ENCODE peak calls at places on chromosome 12, in eight cellular contexts. H is mucosa of descending colon; M is left ventricle myocardium inferior; A is sigmoid colon; I is CD4-positive, alpha-beta T cell; B is endothelial cell; R is AG09319; G is lower lobe of right lung. Y is an unnamed sample.

GRCh38 chr12:90199008-90199407 is 490.4 kb upstream of the ATP2B1 start:
- DNase-seq in H (no peak), M (no peak), A (no peak), I (no peak), B (no peak), R (no peak), G (no peak), Y (no peak)

GRCh38 chr12:132400011-132400641 is 70.7 kb upstream of the GALNT9 start:
- DNase-seq in H (peak), M (peak), A (peak), I (no peak), B (no peak), R (no peak), G (peak), Y (no peak)

GRCh38 chr12:32230607-32230982 is 123.9 kb downstream of the BICD1 start:
- DNase-seq in H (no peak), M (no peak), A (no peak), I (no peak), B (no peak), R (no peak), G (no peak), Y (no peak)

GRCh38 chr12:107398101-107398500 is 287.5 kb upstream of the PWP1 start:
- DNase-seq in H (no peak), M (no peak), A (no peak), I (no peak), B (no peak), R (no peak), G (no peak), Y (no peak)

GRCh38 chr12:107418976-107419375 is 266.6 kb upstream of the PWP1 start:
- DNase-seq in H (no peak), M (no peak), A (no peak), I (no peak), B (no peak), R (no peak), G (no peak), Y (no peak)

GRCh38 chr12:90943248-90943647 is 11.7 kb downstream of the CCER1 start:
- DNase-seq in H (no peak), M (no peak), A (no peak), I (no peak), B (no peak), R (no peak), G (no peak), Y (no peak)

GRCh38 chr12:76379261-76379660 is 31.0 kb upstream of the BBS10 start:
- DNase-seq in H (no peak), M (no peak), A (no peak), I (no peak), B (no peak), R (no peak), G (no peak), Y (no peak)

GRCh38 chr12:110917467-110917866 is 2.9 kb downstream of the MYL2 start:
- DNase-seq in H (no peak), M (no peak), A (no peak), I (no peak), B (no peak), R (no peak), G (no peak), Y (peak)

GRCh38 chr12:55737581-55738112 is 5.3 kb upstream of the GDF11 start:
- DNase-seq in H (no peak), M (no peak), A (peak), I (no peak), B (no peak), R (no peak), G (no peak), Y (no peak)

GRCh38 chr12:95446511-95446910 is 27.4 kb upstream of the METAP2 start:
- DNase-seq in H (peak), M (peak), A (no peak), I (no peak), B (peak), R (no peak), G (peak), Y (peak)

GRCh38 chr12:2454778-2455177 is 340.0 kb upstream of the FKBP4 start:
- DNase-seq in H (no peak), M (no peak), A (peak), I (no peak), B (no peak), R (no peak), G (no peak), Y (no peak)

GRCh38 chr12:102978316-102978715 is 20.8 kb downstream of the ASCL1 start:
- DNase-seq in H (no peak), M (no peak), A (no peak), I (no peak), B (no peak), R (no peak), G (no peak), Y (no peak)

GRCh38 chr12:3202734-3203446 is 125.7 kb downstream of the TSPAN9 start:
- DNase-seq in H (no peak), M (no peak), A (no peak), I (peak), B (peak), R (no peak), G (no peak), Y (peak)

GRCh38 chr12:56080556-56081138 is 682 bp downstream of the ERBB3 start:
- DNase-seq in H (peak), M (no peak), A (no peak), I (no peak), B (no peak), R (no peak), G (peak), Y (peak)

GRCh38 chr12:43914923-43915468 is 79.1 kb downstream of the TMEM117 start:
- DNase-seq in H (no peak), M (no peak), A (no peak), I (no peak), B (no peak), R (no peak), G (no peak), Y (no peak)

GRCh38 chr12:131803995-131804521 is 24.1 kb upstream of the MMP17 start:
- DNase-seq in H (no peak), M (no peak), A (no peak), I (no peak), B (no peak), R (no peak), G (no peak), Y (no peak)

GRCh38 chr12:100211698-100212097 is 11.1 kb downstream of the ACTR6 start:
- DNase-seq in H (no peak), M (no peak), A (no peak), I (no peak), B (no peak), R (no peak), G (no peak), Y (no peak)

GRCh38 chr12:5177731-5178130 is 134.1 kb downstream of the KCNA5 start:
- DNase-seq in H (no peak), M (no peak), A (no peak), I (no peak), B (no peak), R (no peak), G (no peak), Y (no peak)

GRCh38 chr12:124608451-124608870 is 41.0 kb upstream of the NCOR2 start:
- DNase-seq in H (peak), M (no peak), A (no peak), I (no peak), B (no peak), R (no peak), G (no peak), Y (no peak)

GRCh38 chr12:57852620-57853509 is 6.3 kb upstream of the CTDSP2 start:
- DNase-seq in H (no peak), M (peak), A (peak), I (no peak), B (peak), R (no peak), G (peak), Y (no peak)
- TF ChIP-seq CTCF in H (no peak), M (peak), A (peak), I (no peak), B (peak), R (no peak), G (peak), Y (no peak)

DNA sequence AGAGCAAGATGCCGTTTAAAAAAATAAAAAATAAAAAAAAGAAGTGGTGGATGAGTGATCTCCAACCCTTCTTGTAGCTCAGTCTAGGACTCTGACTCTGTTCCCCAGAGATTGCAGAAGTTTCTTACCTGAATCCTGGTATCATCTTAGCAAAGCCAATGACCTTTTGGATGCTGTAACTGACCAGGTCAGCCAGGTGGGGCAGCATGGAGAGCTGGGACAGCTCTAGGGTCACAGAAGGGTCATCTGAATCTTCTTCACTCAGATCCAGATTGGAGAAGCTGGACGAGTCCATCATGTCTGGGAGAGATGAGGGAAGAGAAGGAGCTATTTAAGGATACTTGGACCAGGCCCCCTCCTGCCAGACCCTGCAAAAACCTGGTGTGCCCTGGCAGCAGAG is 35.8 kb upstream of the HDAC7 start:
- DNase-seq in H (no peak), M (no peak), A (no peak), I (no peak), B (no peak), R (no peak), G (no peak), Y (no peak)
- TF ChIP-seq CTCF in H (no peak), M (no peak), A (no peak), I (no peak), B (no peak), R (no peak), G (no peak), Y (no peak)

GRCh38 chr12:127355061-127355820 is 911.7 kb upstream of the TMEM132C start:
- DNase-seq in H (no peak), M (no peak), A (no peak), I (no peak), B (no peak), R (peak), G (no peak), Y (no peak)
- TF ChIP-seq CTCF in H (no peak), M (peak), A (no peak), I (no peak), B (no peak), R (peak), G (peak), Y (no peak)

GRCh38 chr12:79680051-79680450 is 10.7 kb downstream of the PAWR start:
- DNase-seq in H (no peak), M (no peak), A (no peak), I (no peak), B (no peak), R (no peak), G (no peak), Y (no peak)

GRCh38 chr12:79676579-79676978 is 14.2 kb downstream of the PAWR start:
- DNase-seq in H (no peak), M (no peak), A (no peak), I (no peak), B (no peak), R (no peak), G (no peak), Y (no peak)

GRCh38 chr12:79678306-79678705 is 12.5 kb downstream of the PAWR start:
- DNase-seq in H (no peak), M (no peak), A (no peak), I (no peak), B (no peak), R (no peak), G (no peak), Y (no peak)

GRCh38 chr12:79674629-79675028 is 16.1 kb downstream of the PAWR start:
- DNase-seq in H (no peak), M (no peak), A (no peak), I (no peak), B (no peak), R (no peak), G (no peak), Y (no peak)

GRCh38 chr12:79677667-79678066 is 13.1 kb downstream of the PAWR start:
- DNase-seq in H (no peak), M (no peak), A (no peak), I (no peak), B (no peak), R (no peak), G (no peak), Y (no peak)
- TF ChIP-seq CTCF in H (no peak), M (no peak), A (no peak), I (no peak), B (no peak), R (no peak), G (no peak), Y (no peak)

GRCh38 chr12:116141110-116141832 is 136.2 kb downstream of the MED13L start:
- DNase-seq in H (no peak), M (no peak), A (no peak), I (no peak), B (no peak), R (no peak), G (no peak), Y (no peak)
- TF ChIP-seq CTCF in H (no peak), M (peak), A (no peak), I (peak), B (no peak), R (no peak), G (peak), Y (no peak)

GRCh38 chr12:119780786-119781434 is 96.2 kb downstream of the CIT start:
- DNase-seq in H (no peak), M (no peak), A (no peak), I (no peak), B (peak), R (no peak), G (no peak), Y (peak)
- TF ChIP-seq CTCF in H (peak), M (peak), A (peak), I (peak), B (peak), R (peak), G (peak), Y (peak)

GRCh38 chr12:74816398-74817175 is 279.0 kb downstream of the ATXN7L3B start:
- DNase-seq in H (no peak), M (no peak), A (no peak), I (no peak), B (no peak), R (no peak), G (no peak), Y (no peak)
- TF ChIP-seq CTCF in H (no peak), M (no peak), A (no peak), I (no peak), B (no peak), R (no peak), G (no peak), Y (no peak)

DNA sequence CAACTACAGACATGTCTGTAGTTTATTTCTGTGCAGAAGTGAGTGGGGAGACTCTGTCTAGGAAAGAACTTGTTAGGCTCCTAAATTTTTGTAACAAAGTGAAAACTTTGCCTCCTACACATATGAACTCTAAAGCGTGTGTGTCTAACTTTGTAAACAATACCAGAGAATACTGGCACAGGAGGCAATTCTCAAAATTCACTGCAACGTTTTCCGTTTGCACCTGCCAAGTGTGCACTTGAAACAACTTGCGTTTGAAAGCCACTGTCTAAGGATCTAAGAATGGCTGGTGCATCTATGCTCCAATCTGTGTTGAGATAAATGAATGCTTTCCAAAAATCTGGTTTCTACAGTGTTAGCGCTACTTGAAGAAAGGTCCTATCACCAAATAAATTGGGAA is 15.3 kb downstream of the GRIP1 start:
- DNase-seq in H (no peak), M (no peak), A (no peak), I (no peak), B (no peak), R (no peak), G (no peak), Y (no peak)
- TF ChIP-seq CTCF in H (no peak), M (no peak), A (no peak), I (no peak), B (no peak), R (no peak), G (no peak), Y (no peak)